ENCODE peak calls at places on chromosomes 2 and 18, in ten cellular contexts. E is body of pancreas, F is testis, S is stomach, R is IMR-90, O is ovary, V is transverse colon, Q is heart left ventricle, B is A549, C is tibial nerve. Z is an unnamed sample.

GRCh38 chr2:106197878-106198277 is 3.8 kb upstream of the UXS1 start:
- DNase-seq in S (no peak), R (peak), V (no peak), Q (no peak), E (peak), F (no peak), C (peak), B (no peak), O (no peak), Z (no peak)

GRCh38 chr18:50127516-50128229 is 67.3 kb downstream of the MYO5B start:
- DNase-seq in C (no peak), O (no peak), B (no peak), F (no peak), Q (no peak), E (no peak), R (no peak), V (no peak), S (no peak), Z (no peak)

GRCh38 chr2:174730530-174731018 is 33.7 kb downstream of the CHRNA1 start:
- DNase-seq in Q (no peak), S (no peak), E (no peak), B (no peak), R (no peak), F (no peak), O (no peak), V (no peak), C (no peak), Z (no peak)

GRCh38 chr2:233152541-233152940 is 92.4 kb downstream of the INPP5D start:
- DNase-seq in S (no peak), E (peak), V (no peak), Q (peak), R (peak), F (peak), B (no peak), O (no peak), C (no peak), Z (peak)

GRCh38 chr2:191155608-191156071 is 4.8 kb upstream of the STAT4 start:
- DNase-seq in C (no peak), Q (no peak), E (no peak), F (no peak), R (peak), V (no peak), S (no peak), O (no peak), B (peak), Z (no peak)

GRCh38 chr2:156864230-156864629 is 393.3 kb upstream of the GALNT5 start:
- DNase-seq in E (no peak), S (no peak), O (no peak), B (no peak), F (no peak), Q (no peak), C (no peak), V (no peak), R (peak), Z (no peak)

GRCh38 chr2:147288131-147288530 is 556.7 kb upstream of the ACVR2A start:
- DNase-seq in R (no peak), E (no peak), O (no peak), C (no peak), S (no peak), V (no peak), F (no peak), B (no peak), Q (no peak), Z (no peak)

GRCh38 chr18:65938592-65939372 is 188.0 kb downstream of the CDH7 start:
- DNase-seq in S (no peak), Q (no peak), C (no peak), B (peak), F (peak), O (no peak), E (peak), V (peak), R (no peak), Z (no peak)

GRCh38 chr2:230898016-230898415 is 27.0 kb downstream of the GPR55 start:
- DNase-seq in E (no peak), V (peak), C (no peak), S (peak), R (no peak), B (no peak), F (no peak), O (no peak), Q (no peak), Z (peak)

GRCh38 chr2:184735611-184736010 is 137.3 kb downstream of the ZNF804A start:
- DNase-seq in V (no peak), O (no peak), E (no peak), Q (no peak), R (no peak), B (no peak), F (no peak), S (no peak), C (no peak), Z (no peak)

GRCh38 chr2:46336560-46336959 is 39.4 kb downstream of the EPAS1 start:
- DNase-seq in R (peak), B (no peak), E (no peak), S (no peak), V (no peak), C (no peak), F (peak), O (no peak), Q (no peak), Z (no peak)

GRCh38 chr2:232309592-232309991 is 69.0 kb upstream of the ALPP start:
- DNase-seq in R (no peak), V (no peak), B (no peak), F (no peak), E (no peak), Q (no peak), C (no peak), S (no peak), O (no peak), Z (no peak)

GRCh38 chr2:797993-798392 is 120.8 kb upstream of the TMEM18 start:
- DNase-seq in Q (no peak), B (no peak), C (no peak), S (peak), F (no peak), O (no peak), E (no peak), R (no peak), V (no peak), Z (no peak)

GRCh38 chr18:56284319-56284718 is 354.1 kb downstream of the TXNL1 start:
- DNase-seq in F (no peak), E (no peak), C (no peak), S (no peak), O (no peak), R (peak), B (no peak), V (no peak), Q (no peak), Z (no peak)

GRCh38 chr2:42840141-42840540 is 47.8 kb upstream of the HAAO start:
- DNase-seq in E (no peak), S (no peak), B (no peak), F (peak), V (no peak), O (no peak), R (no peak), C (no peak), Q (no peak), Z (no peak)

GRCh38 chr18:63683890-63684289 is 18.9 kb upstream of the SERPINB11 start:
- DNase-seq in R (peak), C (no peak), S (no peak), O (no peak), B (no peak), E (no peak), V (no peak), F (no peak), Q (no peak), Z (no peak)

GRCh38 chr2:89842180-89842908 is 1150.9 kb downstream of the RPIA start:
- DNase-seq in V (no peak), B (no peak), F (no peak), O (no peak), E (no peak), S (no peak), R (no peak), Q (no peak), C (no peak), Z (peak)

GRCh38 chr2:203687161-203687560 is 19.3 kb upstream of the CD28 start:
- DNase-seq in B (no peak), Q (no peak), O (no peak), S (no peak), E (no peak), C (no peak), F (no peak), V (no peak), R (peak), Z (no peak)

GRCh38 chr2:16148632-16149348 is 208.4 kb downstream of the MYCN start:
- DNase-seq in E (no peak), C (peak), F (no peak), Q (no peak), B (no peak), S (no peak), V (no peak), O (no peak), R (no peak), Z (no peak)

GRCh38 chr2:157415632-157416101 is 28.2 kb downstream of the CYTIP start:
- DNase-seq in C (no peak), R (no peak), F (no peak), S (no peak), E (no peak), O (no peak), B (no peak), Q (no peak), V (no peak), Z (peak)

GRCh38 chr2:62713837-62714236 is 8.3 kb downstream of the EHBP1 start:
- DNase-seq in O (no peak), Q (no peak), B (no peak), C (no peak), V (no peak), E (no peak), F (no peak), S (no peak), R (peak), Z (no peak)

GRCh38 chr18:79200546-79201268 is 131.5 kb downstream of the ATP9B start:
- DNase-seq in C (peak), B (no peak), S (no peak), Q (peak), V (peak), O (no peak), R (peak), E (peak), F (peak), Z (no peak)

DNA sequence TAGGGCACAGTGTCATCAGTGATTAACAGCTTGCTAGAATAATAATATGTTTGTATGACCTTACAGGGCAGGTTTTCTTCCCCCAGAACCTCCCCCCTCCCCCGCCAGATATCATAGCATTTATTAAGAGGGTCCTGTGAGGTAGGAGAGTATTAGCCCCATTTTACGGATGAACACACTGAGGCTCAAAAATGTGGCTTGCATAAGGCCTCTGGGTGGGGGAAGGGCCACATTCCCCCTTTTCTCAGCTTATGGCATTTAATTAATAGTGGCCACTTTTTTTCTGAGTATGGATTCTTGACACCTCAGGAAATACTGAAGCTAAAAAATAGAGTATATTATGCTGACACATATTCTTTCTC is 2.9 kb downstream of the CTIF start:
- DNase-seq in B (no peak), O (no peak), Q (no peak), S (no peak), R (no peak), E (no peak), F (no peak), C (no peak), V (no peak), Z (no peak)
- H3K4me3 ChIP-seq in B (peak), O (no peak), Q (peak), S (peak), R (peak), E (no peak), F (peak), C (no peak), V (no peak), Z (peak)

DNA sequence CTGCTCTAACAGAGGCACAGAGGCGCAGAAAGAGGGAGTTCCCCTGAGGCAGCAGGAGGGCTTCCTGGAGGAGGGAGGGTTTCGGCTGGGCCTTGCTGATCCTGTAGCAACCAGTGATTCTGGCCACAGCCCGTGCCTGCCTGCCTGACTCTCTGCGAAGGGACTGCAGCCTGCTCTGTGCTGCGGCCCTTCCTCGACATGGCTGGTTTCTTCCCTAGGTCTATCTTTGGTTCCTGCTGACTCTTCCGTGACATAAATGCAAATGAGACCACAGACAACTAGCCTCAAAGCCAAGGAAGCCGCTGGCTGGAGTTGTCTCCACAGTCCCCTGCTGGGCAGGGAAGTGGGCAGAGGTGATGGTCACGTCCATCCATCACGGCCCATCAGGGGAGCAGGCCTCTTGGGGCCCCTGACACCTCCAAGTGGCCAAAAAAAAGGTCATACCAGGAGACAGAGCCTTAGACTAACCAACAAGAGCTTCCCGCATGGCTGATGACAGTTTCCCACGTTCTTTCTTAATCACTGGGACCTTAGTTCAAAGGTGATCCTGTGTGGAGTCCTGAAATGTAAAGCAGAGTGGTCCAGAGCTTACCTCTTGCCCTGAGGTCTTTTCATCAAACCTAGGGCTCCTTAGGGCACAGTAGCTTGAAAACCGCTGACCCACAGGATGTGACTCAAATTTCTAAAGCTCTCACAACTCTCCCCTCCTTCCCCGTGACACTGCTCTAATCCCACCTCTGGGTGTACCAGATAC is 55.3 kb downstream of the HS1BP3 start:
- DNase-seq in C (no peak), F (no peak), R (peak), S (peak), O (peak), V (peak), B (no peak), E (peak), Q (peak), Z (peak)
- TF ChIP-seq POLR2A in C (no peak), F (no peak), R (no peak), S (no peak), O (no peak), V (no peak), B (no peak), E (peak), Q (peak), Z (no peak)

DNA sequence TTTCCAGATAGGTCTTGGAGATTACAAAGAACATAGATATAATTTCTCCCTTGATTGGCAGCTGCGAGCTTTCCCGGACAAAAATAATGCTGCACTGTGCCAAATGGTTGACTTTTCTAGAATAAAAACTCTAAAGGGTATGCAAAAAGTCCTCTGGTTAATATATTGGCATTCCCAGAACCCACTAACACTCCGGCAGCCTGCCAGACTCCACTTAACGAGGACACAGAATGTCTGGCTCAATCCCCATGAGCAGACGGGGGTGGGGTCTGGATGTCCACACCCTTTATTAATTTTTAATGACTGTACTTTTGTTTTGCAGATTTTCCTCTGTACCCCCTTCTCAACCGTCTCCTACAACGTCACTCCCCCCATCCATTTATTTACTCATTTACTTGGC is 3.3 kb downstream of the LDLRAD4 start:
- DNase-seq in R (no peak), S (no peak), F (peak), B (no peak), O (no peak), Q (peak), E (peak), C (no peak), V (peak), Z (no peak)
- H3K4me3 ChIP-seq in R (no peak), S (no peak), F (no peak), B (no peak), O (no peak), Q (peak), E (no peak), C (no peak), V (no peak), Z (no peak)

DNA sequence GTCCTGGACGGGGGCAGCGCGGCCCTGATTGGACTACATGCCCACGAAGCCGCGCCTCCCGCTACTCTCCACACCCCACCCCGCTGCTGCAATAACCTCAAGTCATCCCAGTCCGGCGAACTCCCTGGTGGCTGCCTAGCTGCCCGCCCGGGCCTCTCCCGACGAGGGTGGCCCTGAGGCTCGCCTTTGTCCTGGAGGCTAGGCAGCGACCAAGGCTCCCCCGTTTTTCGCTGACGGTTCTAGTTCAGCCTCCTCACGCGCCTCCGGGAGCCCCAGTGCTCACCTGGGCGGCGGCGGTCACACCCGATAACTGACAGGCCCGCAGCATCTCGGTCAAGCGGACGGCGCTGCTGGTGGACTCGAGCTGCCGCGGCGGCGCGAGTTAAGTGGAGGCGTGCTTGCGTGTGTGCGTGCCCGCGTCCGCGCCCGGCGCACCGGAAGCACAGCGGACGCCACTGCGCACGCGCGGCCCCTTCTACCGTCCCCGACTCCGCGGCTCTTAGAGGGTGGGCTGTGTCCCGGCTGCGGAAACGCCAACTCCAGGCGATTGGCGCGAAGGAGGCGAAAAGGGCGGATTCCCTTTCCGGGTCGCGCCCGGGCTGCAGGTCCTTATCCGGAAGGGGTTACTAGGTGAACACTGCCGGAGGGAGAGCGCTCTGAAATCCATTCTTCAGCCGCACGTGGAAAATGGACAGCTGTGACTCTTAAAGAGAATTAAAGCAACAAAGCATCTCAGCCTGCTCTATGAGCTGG is at the start of gene IMMT:
- DNase-seq in V (peak), B (peak), F (peak), R (peak), Q (peak), E (peak), O (peak), C (peak), S (peak), Z (peak)
- TF ChIP-seq POLR2A in V (peak), B (peak), F (no peak), R (peak), Q (peak), E (peak), O (peak), C (peak), S (peak), Z (peak)

Z was measured in spleen.